ENCODE peak calls at places on chromosomes 16 and 17, in seven cellular contexts. T is HTR-8/SVneo; E is activated CD4-positive, alpha-beta T cell treated with anti-CD3 and anti-CD28 coated beads, Interleukin-2, amount 10 ng/mL, durations not matched to agents 7 days and 5 days; K is adrenal gland; I is right cardiac atrium; Z is HS-27A; G is EH. S is an unnamed sample.

GRCh38 chr16:47460755-47461597 is at the start of the genes ITFG1 and PHKB:
- DNase-seq in K (peak), G (peak), E (peak), T (peak), I (peak), Z (peak), S (peak)

GRCh38 chr17:63082273-63082861 is 116.3 kb downstream of the TANC2 start:
- DNase-seq in K (no peak), E (no peak), I (no peak), Z (peak), G (peak), T (peak), S (peak)

GRCh38 chr17:79793924-79794304 is 3.0 kb downstream of the CBX8 start:
- DNase-seq in Z (no peak), K (no peak), E (no peak), T (peak), G (no peak), I (no peak), S (peak)

GRCh38 chr17:58412064-58412703 is 5.2 kb downstream of the RNF43 start:
- DNase-seq in G (no peak), Z (no peak), E (no peak), I (no peak), T (no peak), K (no peak), S (no peak)

GRCh38 chr17:8709006-8709405 is 35.6 kb downstream of the CCDC42 start:
- DNase-seq in T (no peak), E (no peak), K (no peak), I (no peak), Z (no peak), G (no peak), S (no peak)

GRCh38 chr17:61517843-61518606 is 65.8 kb downstream of the TBX4 start:
- DNase-seq in K (no peak), T (no peak), E (no peak), G (no peak), Z (no peak), I (no peak), S (no peak)

GRCh38 chr17:51391992-51392654 is 131.8 kb downstream of the UTP18 start:
- DNase-seq in K (no peak), E (no peak), T (no peak), Z (no peak), G (no peak), I (no peak), S (no peak)

GRCh38 chr16:74463888-74464287 is 42.6 kb upstream of the CLEC18B start:
- DNase-seq in I (no peak), T (no peak), G (no peak), E (no peak), Z (no peak), K (no peak), S (no peak)

GRCh38 chr16:27383511-27384243 is 18.3 kb upstream of the IL21R start:
- DNase-seq in Z (no peak), G (no peak), K (peak), T (no peak), I (peak), E (no peak), S (no peak)

GRCh38 chr16:18792836-18793433 is 2.8 kb upstream of the RPS15A start:
- DNase-seq in G (peak), I (no peak), Z (no peak), E (no peak), K (peak), T (no peak), S (no peak)

GRCh38 chr17:43902190-43902589 is 5.1 kb downstream of the MPP2 start:
- DNase-seq in G (no peak), K (no peak), I (no peak), E (no peak), T (no peak), Z (no peak), S (no peak)

GRCh38 chr16:66443269-66443652 is 16.2 kb downstream of the BEAN1 start:
- DNase-seq in E (no peak), Z (no peak), K (no peak), I (no peak), T (no peak), G (no peak), S (no peak)

GRCh38 chr16:27759301-27759871 is 209.4 kb downstream of the KATNIP start:
- DNase-seq in K (no peak), I (no peak), E (no peak), Z (peak), G (peak), T (no peak), S (peak)

GRCh38 chr16:50298075-50298460 is 31.7 kb downstream of the ADCY7 start:
- DNase-seq in G (no peak), K (peak), T (no peak), E (no peak), I (no peak), Z (no peak), S (no peak)

GRCh38 chr17:14871921-14872320 is 393.2 kb downstream of the PMP22 start:
- DNase-seq in K (no peak), I (no peak), Z (no peak), G (peak), E (no peak), T (no peak), S (peak)

GRCh38 chr17:4980644-4981216 is 6.7 kb downstream of the CAMTA2 start:
- DNase-seq in I (no peak), G (peak), T (peak), K (no peak), Z (no peak), E (peak), S (peak)

GRCh38 chr17:29546834-29547233 is 20.0 kb downstream of the ABHD15 start:
- DNase-seq in E (no peak), I (no peak), G (no peak), Z (no peak), T (no peak), K (no peak), S (peak)

S was measured in choroid plexus epithelial cell.